ENCODE peak calls at places on chromosomes 11 and 22, in eight cellular contexts. Q is T-helper 2 cell; V is small intestine; F is stimulated activated CD8-positive, alpha-beta memory T cell treated with anti-CD3 and anti-CD28 coated beads, Interleukin-2, amount 100 ng/mL, for 48 hours; K is chondrocyte; D is psoas muscle; Y is A549; J is central memory CD4-positive, alpha-beta T cell. L is an unnamed sample.

GRCh38 chr22:39654527-39654926 is 84.0 kb downstream of the CACNA1I start:
- DNase-seq in F (no peak), Q (no peak), K (no peak), D (no peak), J (no peak), V (no peak), Y (no peak), L (no peak)

GRCh38 chr22:50184541-50185383 is 951 bp upstream of the TRABD start:
- DNase-seq in D (no peak), Q (no peak), V (no peak), F (no peak), K (no peak), Y (no peak), J (no peak), L (no peak)

GRCh38 chr11:89498845-89499448 is 7.8 kb upstream of the NOX4 start:
- DNase-seq in Q (no peak), J (no peak), Y (peak), F (no peak), V (peak), D (no peak), K (no peak), L (no peak)

GRCh38 chr11:67119577-67120391 is 721 bp downstream of the KDM2A start:
- DNase-seq in K (peak), Y (peak), V (peak), Q (peak), J (peak), D (peak), F (no peak), L (peak)

GRCh38 chr11:59187587-59187986 is 15.7 kb downstream of the DTX4 start:
- DNase-seq in Y (no peak), Q (no peak), F (no peak), V (peak), J (no peak), K (no peak), D (peak), L (no peak)

GRCh38 chr22:28799125-28799833 is 1.1 kb downstream of the XBP1 start:
- DNase-seq in K (no peak), Y (peak), D (peak), Q (peak), J (no peak), V (peak), F (no peak), L (no peak)

GRCh38 chr11:27926981-27927481 is 180.9 kb downstream of the KIF18A start:
- DNase-seq in D (no peak), Q (no peak), J (no peak), F (no peak), Y (peak), V (no peak), K (no peak), L (no peak)

GRCh38 chr11:17810736-17811135 is 76.2 kb downstream of the KCNC1 start:
- DNase-seq in K (no peak), J (no peak), Y (no peak), F (no peak), Q (no peak), V (no peak), D (no peak), L (no peak)

GRCh38 chr22:36419177-36419911 is 31.6 kb upstream of the MYH9 start:
- DNase-seq in Q (peak), F (no peak), K (no peak), D (peak), Y (no peak), V (peak), J (no peak), L (no peak)

GRCh38 chr11:15505155-15505554 is 390.4 kb downstream of the INSC start:
- DNase-seq in J (no peak), D (no peak), Y (no peak), F (no peak), Q (no peak), V (no peak), K (no peak), L (no peak)

GRCh38 chr11:128447233-128447632 is 140.1 kb downstream of the ETS1 start:
- DNase-seq in V (no peak), F (no peak), Y (no peak), D (no peak), Q (no peak), J (no peak), K (no peak), L (no peak)

GRCh38 chr22:48256041-48256739 is 1493.7 kb downstream of the TBC1D22A start:
- DNase-seq in V (no peak), K (no peak), Y (no peak), F (no peak), Q (no peak), D (no peak), J (no peak), L (no peak)

GRCh38 chr22:31142285-31142684 is 2.0 kb upstream of the PLA2G3 start:
- DNase-seq in D (no peak), Q (no peak), V (no peak), F (no peak), Y (no peak), K (no peak), J (no peak), L (no peak)

GRCh38 chr22:48366591-48366990 is 1461.1 kb downstream of the BRD1 start:
- DNase-seq in F (no peak), D (no peak), Q (no peak), J (no peak), Y (no peak), K (no peak), V (no peak), L (no peak)

GRCh38 chr11:102179366-102179765 is 69.1 kb downstream of the YAP1 start:
- DNase-seq in Y (no peak), K (no peak), J (no peak), D (no peak), Q (no peak), V (no peak), F (no peak), L (no peak)

GRCh38 chr11:78698612-78699011 is 123.9 kb upstream of the NARS2 start:
- DNase-seq in K (no peak), J (no peak), F (no peak), Y (no peak), V (no peak), Q (no peak), D (peak), L (no peak)

GRCh38 chr11:74755395-74755995 is 6.8 kb downstream of the RNF169 start:
- DNase-seq in Y (no peak), F (no peak), D (no peak), V (no peak), Q (no peak), K (no peak), J (no peak), L (no peak)

GRCh38 chr11:84212467-84213390 is 926.6 kb upstream of the CCDC90B start:
- DNase-seq in V (no peak), D (no peak), F (no peak), Y (no peak), Q (no peak), K (no peak), J (no peak), L (no peak)

GRCh38 chr11:95330332-95330731 is 99.3 kb upstream of the SESN3 start:
- DNase-seq in J (no peak), K (no peak), D (no peak), Y (no peak), V (no peak), F (no peak), Q (no peak), L (no peak)

GRCh38 chr22:26713823-26714449 is 56.5 kb downstream of the MIAT start:
- DNase-seq in J (no peak), D (no peak), Y (peak), V (no peak), K (no peak), Q (no peak), F (no peak), L (no peak)

GRCh38 chr11:17256512-17256911 is 20.0 kb upstream of the NUCB2 start:
- DNase-seq in V (no peak), D (no peak), Q (no peak), Y (peak), K (no peak), F (no peak), J (no peak), L (no peak)

GRCh38 chr11:12723410-12724297 is 49.4 kb downstream of the TEAD1 start:
- DNase-seq in K (no peak), Y (peak), J (no peak), Q (no peak), D (no peak), V (peak), F (no peak), L (no peak)

GRCh38 chr11:70503878-70504240 is 105.5 kb downstream of the CTTN start:
- DNase-seq in V (peak), F (no peak), Y (no peak), K (peak), D (no peak), Q (no peak), J (no peak), L (no peak)

GRCh38 chr11:122253541-122254317 is 137.7 kb upstream of the BLID start:
- DNase-seq in J (no peak), V (no peak), Q (no peak), F (no peak), K (no peak), Y (no peak), D (no peak), L (no peak)

GRCh38 chr22:48490513-48491411 is 1336.9 kb downstream of the BRD1 start:
- DNase-seq in K (peak), Y (peak), Q (no peak), V (no peak), J (no peak), F (no peak), D (no peak), L (no peak)

GRCh38 chr11:12174145-12175143 is 64.1 kb downstream of the MICAL2 start:
- DNase-seq in F (no peak), D (no peak), V (no peak), J (no peak), K (no peak), Y (no peak), Q (peak), L (no peak)

GRCh38 chr11:90204832-90205646 is 17.8 kb downstream of the CHORDC1 start:
- DNase-seq in V (peak), Y (peak), J (peak), K (no peak), Q (peak), D (no peak), F (no peak), L (no peak)

GRCh38 chr11:20620988-20621387 is 21.6 kb downstream of the SLC6A5 start:
- DNase-seq in F (no peak), D (no peak), K (no peak), Q (no peak), J (no peak), Y (no peak), V (no peak), L (no peak)

GRCh38 chr22:44453441-44454112 is 44.5 kb downstream of the RTL6 start:
- DNase-seq in D (no peak), K (no peak), F (no peak), V (no peak), J (no peak), Q (no peak), Y (no peak), L (no peak)

GRCh38 chr11:67364169-67364568 is 9.2 kb downstream of the CLCF1 start:
- DNase-seq in D (no peak), K (no peak), V (no peak), Q (no peak), J (no peak), F (no peak), Y (no peak), L (no peak)

GRCh38 chr22:23856721-23857605 is 712 bp upstream of the SLC2A11 start:
- DNase-seq in Q (no peak), F (no peak), V (peak), K (no peak), J (no peak), D (peak), Y (no peak), L (no peak)

L was measured in T-helper 9 cell.